ENCODE peak calls at places on chromosomes 3 and 15, in nine cellular contexts. B is mesothelial cell of epicardium; H is GM13976; D is AG08396; V is activated CD4-positive, alpha-beta T cell treated with anti-CD3 and anti-CD28 coated beads, Interleukin-2, amount 50 U/mL, for 1 hour; L is fibroblast of lung; P is head of caudate nucleus; F is kidney glomerular epithelial cell; I is stimulated activated CD4-positive, alpha-beta T cell treated with anti-CD3 and anti-CD28 coated beads, TNF-alpha, amount 100 ng/mL, for 1 hour. R is an unnamed sample.

GRCh38 chr3:99348451-99348850 is 289.9 kb upstream of the COL8A1 start:
- DNase-seq in B (no peak), H (no peak), D (no peak), V (no peak), L (no peak), P (no peak), F (no peak), I (no peak), R (no peak)

GRCh38 chr3:9008550-9009255 is 45.4 kb upstream of the RAD18 start:
- DNase-seq in B (no peak), H (no peak), D (no peak), V (no peak), L (no peak), P (no peak), F (no peak), I (no peak), R (no peak)

GRCh38 chr3:15630646-15631350 is 29.3 kb downstream of the BTD start:
- DNase-seq in B (no peak), H (peak), D (peak), V (no peak), L (peak), P (no peak), F (peak), I (no peak), R (peak)

GRCh38 chr15:95025924-95026728 is 794.8 kb downstream of the MCTP2 start:
- DNase-seq in B (no peak), H (peak), D (peak), V (peak), L (peak), P (peak), F (peak), I (no peak), R (no peak)

GRCh38 chr3:117563063-117563462 is 853.5 kb downstream of the TUSC7 start:
- DNase-seq in B (no peak), H (no peak), D (peak), V (no peak), L (peak), P (no peak), F (peak), I (no peak), R (no peak)

GRCh38 chr15:101232677-101233076 is 19.2 kb downstream of the CHSY1 start:
- DNase-seq in B (no peak), H (no peak), D (no peak), V (no peak), L (no peak), P (no peak), F (no peak), I (no peak), R (no peak)

GRCh38 chr15:83565133-83565532 is 88.8 kb upstream of the ADAMTSL3 start:
- DNase-seq in B (no peak), H (no peak), D (no peak), V (no peak), L (no peak), P (no peak), F (no peak), I (no peak), R (no peak)

GRCh38 chr3:145798691-145799550 is 362.1 kb downstream of the PLOD2 start:
- DNase-seq in B (no peak), H (no peak), D (no peak), V (no peak), L (peak), P (no peak), F (no peak), I (no peak), R (peak)

GRCh38 chr3:47227678-47228077 is 54.9 kb downstream of the KIF9 start:
- DNase-seq in B (no peak), H (peak), D (no peak), V (no peak), L (no peak), P (peak), F (no peak), I (no peak), R (peak)

GRCh38 chr3:43764471-43764870 is 73.7 kb downstream of the ABHD5 start:
- DNase-seq in B (no peak), H (no peak), D (no peak), V (no peak), L (no peak), P (no peak), F (no peak), I (no peak), R (no peak)

R was measured in globus pallidus.